ENCODE peak calls at places on chromosomes 11 and 22, in five cellular contexts. M is GM12878, D is K562, N is HepG2, U is H1. Z is an unnamed sample.

GRCh38 chr22:25413620-25414019 is 150.9 kb upstream of the GRK3 start:
- DNase-seq in M (no peak), D (no peak), N (no peak), U (no peak), Z (no peak)

GRCh38 chr11:15159085-15159484 is 44.4 kb downstream of the INSC start:
- DNase-seq in M (no peak), D (peak; percentile 2), N (no peak), U (no peak), Z (peak; percentile 11)

GRCh38 chr11:45853616-45854219 is 6.4 kb downstream of the CRY2 start:
- DNase-seq in M (no peak), D (no peak), N (no peak), U (no peak), Z (no peak)

GRCh38 chr11:35932641-35933571 is 11.0 kb upstream of the LDLRAD3 start:
- DNase-seq in M (no peak), D (no peak), N (no peak), U (no peak), Z (no peak)

GRCh38 chr11:84865257-84865656 is 761.9 kb downstream of the DLG2 start:
- DNase-seq in M (no peak), D (no peak), N (no peak), U (no peak), Z (no peak)

GRCh38 chr11:131851951-131852350 is 481.5 kb downstream of the NTM start:
- DNase-seq in M (no peak), D (no peak), N (no peak), U (no peak), Z (no peak)

GRCh38 chr11:126518996-126519351 is 163.5 kb downstream of the ST3GAL4 start:
- DNase-seq in M (no peak), D (no peak), N (no peak), U (no peak), Z (no peak)

GRCh38 chr11:23765862-23766261 is 731.0 kb upstream of the LUZP2 start:
- DNase-seq in M (no peak), D (no peak), N (no peak), U (no peak), Z (no peak)

GRCh38 chr11:210803-211180 is 3.3 kb downstream of the RIC8A start:
- DNase-seq in M (no peak), D (no peak), N (no peak), U (no peak), Z (no peak)

GRCh38 chr11:62400760-62401159 is 18.1 kb upstream of the SCGB1A1 start:
- DNase-seq in M (no peak), D (peak; percentile 34), N (no peak), U (no peak), Z (no peak)

GRCh38 chr22:49203091-49203862 is 624.4 kb downstream of the BRD1 start:
- DNase-seq in M (no peak), D (peak; percentile 16), N (no peak), U (no peak), Z (no peak)

GRCh38 chr22:39900306-39901227 is at the start of gene GRAP2:
- DNase-seq in M (peak; percentile 94), D (peak; percentile 69), N (no peak), U (no peak), Z (no peak)

GRCh38 chr22:19703869-19704268 is 10.4 kb upstream of the SEPTIN5 start:
- DNase-seq in M (no peak), D (no peak), N (no peak), U (no peak), Z (no peak)

GRCh38 chr22:38860291-38861169 is 11.5 kb downstream of the CBX6 start:
- DNase-seq in M (no peak), D (no peak), N (peak; percentile 38), U (no peak), Z (no peak)

GRCh38 chr22:23613193-23613973 is 18.7 kb downstream of the DRICH1 start:
- DNase-seq in M (no peak), D (no peak), N (peak; percentile 23), U (no peak), Z (no peak)

GRCh38 chr11:61091373-61092279 is 10.7 kb upstream of the CD5 start:
- DNase-seq in M (no peak), D (peak; percentile 29), N (no peak), U (no peak), Z (no peak)

GRCh38 chr11:131370901-131371790 is 731 bp downstream of the NTM start:
- DNase-seq in M (no peak), D (no peak), N (no peak), U (no peak), Z (no peak)

GRCh38 chr22:38320605-38321402 is 3.6 kb upstream of the CSNK1E start:
- DNase-seq in M (no peak), D (no peak), N (no peak), U (no peak), Z (no peak)

GRCh38 chr22:30574095-30574981 is at the start of gene GAL3ST1:
- DNase-seq in M (no peak), D (no peak), N (peak; percentile 77), U (no peak), Z (peak; percentile 66)
- TF ChIP-seq HDAC2 in M (no peak), D (no peak), N (no peak), U (no peak), Z (no peak)

DNA sequence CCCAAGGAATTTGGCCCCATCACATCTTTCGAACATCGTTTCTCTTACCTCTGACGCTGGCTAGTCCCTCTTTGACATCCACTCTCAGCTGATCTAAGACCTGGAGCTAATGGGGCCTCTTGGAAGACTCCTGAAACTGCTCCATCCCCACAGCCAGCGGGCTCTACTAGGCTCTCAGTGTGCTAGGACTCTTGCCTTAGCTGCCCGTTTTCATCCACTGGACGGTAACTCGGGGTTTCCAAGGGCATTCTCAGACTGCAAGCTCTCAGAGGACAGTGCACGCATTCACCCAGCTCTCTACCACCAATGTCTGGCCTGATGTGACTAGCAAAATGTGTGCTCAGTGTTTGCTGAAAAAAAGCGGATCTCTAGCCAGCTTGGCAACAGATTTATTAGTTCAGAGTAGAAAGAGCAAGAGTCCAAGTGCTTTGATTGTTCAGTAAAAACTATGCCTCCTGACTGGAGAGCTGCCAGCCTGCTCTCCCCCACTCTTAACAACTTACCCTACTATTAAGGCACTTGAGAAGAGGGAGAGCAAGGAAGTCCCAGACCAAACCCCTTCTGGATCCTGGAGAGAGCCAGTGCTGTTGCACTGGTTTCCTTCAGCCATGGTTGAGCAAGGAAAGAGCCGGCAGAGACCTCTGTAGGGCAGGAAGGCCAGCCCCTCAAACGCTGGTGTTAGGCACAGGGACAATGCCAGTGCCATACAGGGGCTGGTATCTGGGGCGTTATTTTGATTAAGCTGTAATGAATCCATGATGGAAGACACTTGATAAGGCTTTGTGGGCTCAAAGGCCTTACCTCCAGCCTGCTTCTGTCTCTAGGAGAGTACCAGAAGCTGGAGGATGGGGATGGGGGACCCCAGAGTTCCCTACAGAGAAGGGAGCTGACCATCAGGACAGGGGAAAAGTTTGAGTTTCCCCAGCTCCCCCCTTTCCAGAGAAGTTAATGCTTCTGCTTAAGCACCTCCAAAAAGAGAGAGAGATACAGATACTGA is 9.2 kb downstream of the RELA start:
- DNase-seq in M (no peak), D (no peak), N (peak; percentile 88), U (no peak), Z (no peak)
- TF ChIP-seq HDAC2 in M (no peak), D (no peak), N (peak; percentile 51), U (no peak), Z (no peak)

GRCh38 chr22:29309332-29310064 is 3.0 kb downstream of the GAS2L1 start:
- DNase-seq in M (no peak), D (no peak), N (no peak), U (no peak), Z (no peak)
- TF ChIP-seq HDAC2 in M (no peak), D (no peak), N (no peak), U (no peak), Z (no peak)

DNA sequence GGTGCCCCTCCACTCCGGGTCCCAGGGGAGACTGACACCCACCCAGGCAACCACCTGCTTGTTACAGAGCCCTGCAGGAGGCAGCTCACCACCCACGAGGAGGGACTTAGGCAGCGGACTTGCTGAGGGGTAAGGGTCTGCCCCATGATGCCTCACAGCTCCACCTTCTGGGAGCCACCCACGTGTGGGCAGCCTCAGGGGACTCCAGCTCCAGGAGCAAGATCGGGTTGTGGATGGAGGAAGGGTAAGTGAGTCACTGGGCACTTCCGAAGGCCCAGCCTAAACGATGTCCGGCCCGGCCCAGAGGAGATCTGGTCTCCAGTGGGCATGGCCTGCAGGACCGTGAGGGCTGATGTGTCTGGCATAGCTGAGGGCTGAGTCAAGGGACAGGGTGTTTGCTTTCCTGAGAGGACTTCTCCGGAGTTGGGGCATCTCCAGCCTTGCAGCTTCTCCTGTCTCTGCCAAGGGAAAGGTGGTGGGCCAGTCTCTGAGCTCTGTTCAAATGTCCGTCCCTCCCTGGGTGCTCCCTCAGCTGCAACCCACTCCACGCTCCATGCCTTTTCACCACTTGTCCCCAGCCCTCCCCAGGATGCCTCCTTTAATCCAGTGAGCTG is 32.3 kb upstream of the P2RY2 start:
- DNase-seq in M (no peak), D (no peak), N (no peak), U (no peak), Z (peak; percentile 76)
- TF ChIP-seq HDAC2 in M (no peak), D (no peak), N (no peak), U (no peak), Z (no peak)

DNA sequence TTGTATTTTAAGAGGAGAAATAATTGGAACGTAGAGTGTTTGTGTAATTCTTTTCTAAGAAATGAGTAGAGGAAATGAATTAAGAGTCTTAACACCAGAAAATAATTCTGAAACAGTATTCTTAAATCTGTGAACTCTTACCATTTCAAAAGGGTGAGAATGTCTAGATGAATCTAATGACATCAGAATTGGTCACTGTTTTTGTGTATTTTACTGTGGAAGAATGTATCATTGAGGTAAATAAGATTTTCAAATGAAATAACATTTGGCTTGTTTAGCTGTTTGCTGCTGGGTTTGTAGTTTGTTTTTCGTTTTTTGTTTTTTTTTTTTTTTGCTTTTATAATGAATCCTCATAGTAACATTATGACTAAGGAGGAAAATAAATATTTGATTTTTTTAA is 97.6 kb downstream of the EMSY start:
- DNase-seq in M (no peak), D (no peak), N (no peak), U (no peak), Z (no peak)
- TF ChIP-seq HDAC2 in M (no peak), D (no peak), N (no peak), U (no peak), Z (no peak)

DNA sequence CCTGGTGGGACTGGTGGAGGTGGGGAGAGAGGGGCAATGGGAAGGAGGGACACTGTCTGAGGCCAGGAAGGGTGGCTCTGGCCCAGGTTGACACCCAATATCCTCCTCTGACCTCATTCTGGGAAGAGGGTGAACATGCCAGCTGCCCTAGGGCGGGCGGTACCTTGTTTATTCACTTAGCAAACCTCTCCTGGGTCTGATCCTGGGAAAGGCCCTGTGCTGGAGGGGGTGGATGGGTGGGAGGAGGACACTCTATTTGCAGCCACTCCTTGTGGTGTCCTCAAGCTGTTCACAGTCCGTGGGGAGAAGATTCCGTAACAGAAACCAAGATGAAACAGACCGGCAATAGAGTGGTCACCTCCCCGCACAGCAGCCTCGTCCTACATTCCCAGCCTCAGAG is 49.7 kb upstream of the EIF3D start:
- DNase-seq in M (no peak), D (no peak), N (no peak), U (no peak), Z (no peak)
- TF ChIP-seq HDAC2 in M (no peak), D (no peak), N (no peak), U (no peak), Z (no peak)